ENCODE peak calls at places on chromosome 22, in six cellular contexts. O is mesenchymal stem cell, T is neuronal stem cell, P is GM23248, W is IMR-90, M is OCI-LY7. V is an unnamed sample.

GRCh38 chr22:21741790-21742189 is 6.2 kb upstream of the YPEL1 start:
- DNase-seq in O (no peak), P (no peak), W (no peak), M (no peak), T (no peak), V (peak; percentile 71)

GRCh38 chr22:50621491-50621880 is 6.5 kb downstream of the ARSA start:
- DNase-seq in T (no peak), M (peak; percentile 70), P (no peak), O (no peak), W (no peak), V (no peak)

GRCh38 chr22:24335529-24335928 is 64.9 kb downstream of the SPECC1L start:
- DNase-seq in M (no peak), T (no peak), W (no peak), P (peak; percentile 38), O (no peak), V (no peak)

GRCh38 chr22:35524966-35525686 is 15.5 kb upstream of the RASD2 start:
- DNase-seq in O (peak; percentile 55), P (peak; percentile 47), M (no peak), W (no peak), T (no peak), V (no peak)

GRCh38 chr22:28349114-28349513 is 330.5 kb downstream of the TTC28 start:
- DNase-seq in T (no peak), O (no peak), P (no peak), M (no peak), W (no peak), V (no peak)

GRCh38 chr22:20551805-20552449 is 44.5 kb downstream of the MED15 start:
- DNase-seq in O (no peak), P (peak; percentile 60), T (no peak), W (no peak), M (no peak), V (peak; percentile 72)

GRCh38 chr22:23163665-23164064 is 16.6 kb upstream of the BCR start:
- DNase-seq in W (no peak), M (no peak), O (no peak), P (peak; percentile 26), T (no peak), V (peak; percentile 77)

GRCh38 chr22:29758068-29758622 is 8.7 kb downstream of the ZMAT5 start:
- DNase-seq in W (no peak), M (no peak), P (no peak), T (no peak), O (no peak), V (peak; percentile 45)

GRCh38 chr22:37633693-37634504 is 5.6 kb upstream of the SH3BP1 start:
- DNase-seq in W (peak; percentile 92), P (peak; percentile 87), T (peak; percentile 61), O (peak; percentile 92), M (peak; percentile 65), V (peak; percentile 99)

GRCh38 chr22:38081941-38082828 is 1.8 kb downstream of the SLC16A8 start:
- DNase-seq in P (no peak), W (no peak), O (no peak), T (no peak), M (no peak), V (peak; percentile 77)

GRCh38 chr22:36453855-36454378 is 27.5 kb downstream of the TXN2 start:
- DNase-seq in T (no peak), W (no peak), M (peak; percentile 16), O (no peak), P (no peak), V (no peak)

GRCh38 chr22:21646608-21647590 is 4.8 kb downstream of the SDF2L1 start:
- DNase-seq in M (peak; percentile 89), P (peak; percentile 85), O (peak; percentile 84), T (peak; percentile 78), W (peak; percentile 74), V (peak; percentile 96)

GRCh38 chr22:22031571-22031970 is 49.0 kb upstream of the TOP3B start:
- DNase-seq in M (no peak), T (no peak), W (no peak), O (no peak), P (no peak), V (no peak)

GRCh38 chr22:35315855-35316745 is 16.4 kb downstream of the TOM1 start:
- DNase-seq in P (no peak), M (no peak), O (no peak), T (no peak), W (no peak), V (no peak)

GRCh38 chr22:43151251-43152000 is at the start of gene TSPO:
- DNase-seq in W (peak; percentile 19), P (peak; percentile 82), T (peak; percentile 14), O (peak; percentile 52), M (peak; percentile 27), V (peak; percentile 98)

GRCh38 chr22:50314455-50315288 is 7.2 kb upstream of the PLXNB2 start:
- DNase-seq in M (peak; percentile 93), W (no peak), T (no peak), P (no peak), O (no peak), V (peak; percentile 66)

GRCh38 chr22:37943471-37944198 is 9.8 kb downstream of the C22orf23 start:
- DNase-seq in O (no peak), W (no peak), P (no peak), T (no peak), M (no peak), V (no peak)

GRCh38 chr22:22235564-22235963 is 9.0 kb upstream of the VPREB1 start:
- DNase-seq in O (no peak), M (peak; percentile 40), P (peak; percentile 23), W (no peak), T (no peak), V (no peak)

GRCh38 chr22:19524170-19525115 is at the start of gene CLDN5:
- DNase-seq in P (peak; percentile 23), O (peak; percentile 28), T (peak; percentile 63), W (no peak), M (no peak), V (peak; percentile 82)
- H3K4me2 ChIP-seq in P (peak within 1 kb of the TSS; percentile 67), O (peak within 1 kb of the TSS; percentile 65), T (peak within 1 kb of the TSS; percentile 70), W (peak within 1 kb of the TSS; percentile 71), M (no peak within 1 kb of the TSS), V (peak within 1 kb of the TSS; percentile 69)

GRCh38 chr22:27307545-27308279 is 493.8 kb downstream of the MN1 start:
- DNase-seq in M (peak; percentile 44), O (no peak), T (no peak), W (no peak), P (no peak), V (no peak)
- H2AFZ ChIP-seq in M (peak overlapping the region; percentile 97), O (no peak overlapping the region), T (no peak overlapping the region), W (no peak overlapping the region), P (peak overlapping the region; percentile 42), V (no peak overlapping the region)

DNA sequence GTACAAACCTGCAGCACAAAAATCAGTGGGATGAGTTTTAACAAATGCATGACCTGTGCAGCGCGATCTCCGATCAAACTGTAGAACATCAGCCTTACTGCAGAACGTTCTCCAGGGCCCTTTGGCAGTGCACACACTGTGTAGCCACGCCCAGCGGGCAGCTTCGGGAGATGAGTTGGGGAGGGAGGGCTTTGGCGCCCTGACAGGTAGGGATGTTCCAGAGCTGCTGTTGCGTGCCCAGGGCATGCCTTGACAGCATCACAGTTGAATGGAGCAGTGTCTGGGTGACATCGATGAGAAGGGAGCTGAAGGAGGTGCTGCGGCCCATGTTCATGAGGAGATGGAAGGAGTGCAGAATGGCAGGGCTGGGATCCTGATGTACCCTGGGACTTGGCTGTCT is 80.2 kb downstream of the TBC1D22A start:
- DNase-seq in M (no peak), W (no peak), O (no peak), T (no peak), P (no peak), V (no peak)
- H3K4me2 ChIP-seq in M (no peak overlapping the region), W (no peak overlapping the region), O (no peak overlapping the region), T (no peak overlapping the region), P (no peak overlapping the region), V (no peak overlapping the region)

DNA sequence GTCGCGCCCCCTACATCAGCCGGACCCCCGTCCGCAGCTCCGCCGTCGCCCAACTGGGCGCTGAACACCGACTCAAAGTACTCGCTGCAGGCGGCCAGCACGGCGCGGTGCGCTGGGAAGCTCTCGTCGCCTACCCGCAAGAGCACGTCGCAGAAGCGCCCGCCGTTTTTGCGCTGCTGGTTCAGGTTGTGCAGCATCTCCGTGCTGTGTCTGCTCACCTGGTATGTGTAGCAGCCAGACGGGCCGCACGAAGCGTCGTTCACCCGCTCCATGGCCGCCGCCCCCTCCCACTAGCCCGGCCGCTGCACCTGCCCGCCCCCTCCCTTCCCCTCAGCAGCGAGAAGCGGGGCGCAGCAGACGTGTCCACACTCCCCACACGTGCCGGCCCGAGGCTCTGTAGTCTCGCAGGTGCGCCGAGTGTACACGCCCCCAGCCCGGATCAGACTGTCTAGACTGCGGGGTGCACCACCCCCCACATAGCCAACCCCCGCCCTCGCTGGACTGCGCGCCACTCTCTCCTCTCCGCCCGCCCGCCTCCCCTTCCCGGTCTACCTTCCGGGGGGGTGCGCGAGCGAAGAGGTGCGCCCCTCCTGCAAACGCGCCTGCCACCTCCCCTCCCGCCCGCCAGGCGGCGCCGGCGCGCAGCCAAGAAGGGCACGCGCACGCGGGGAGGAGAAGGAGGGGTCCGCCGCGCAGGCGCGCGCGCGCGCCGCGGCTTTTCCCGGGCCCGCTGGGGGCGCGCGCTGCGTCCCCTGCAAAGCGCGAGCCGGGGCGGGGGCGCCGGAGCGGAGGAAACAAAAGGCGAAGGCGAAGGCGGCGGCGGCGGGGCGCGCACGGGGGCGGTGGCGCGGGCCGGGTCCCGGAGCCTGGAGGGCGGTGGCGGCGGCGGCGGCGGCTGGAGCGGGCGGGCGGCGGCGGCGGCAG is 553 bp downstream of the PATZ1 start:
- DNase-seq in M (peak; percentile 96), W (peak; percentile 83), T (peak; percentile 96), O (peak; percentile 86), P (peak; percentile 93), V (peak; percentile 100)
- H2AFZ ChIP-seq in M (no peak overlapping the region), W (peak overlapping the region; percentile 87), T (peak overlapping the region; percentile 87), O (peak overlapping the region; percentile 46), P (peak overlapping the region; percentile 33), V (peak overlapping the region; percentile 29)

GRCh38 chr22:39382410-39382809 is 17.2 kb upstream of the TAB1 start:
- DNase-seq in W (no peak), T (no peak), M (no peak), P (no peak), O (no peak), V (peak; percentile 75)
- H3K4me2 ChIP-seq in W (no peak overlapping the region), T (no peak overlapping the region), M (no peak overlapping the region), P (no peak overlapping the region), O (no peak overlapping the region), V (no peak overlapping the region)

GRCh38 chr22:17284917-17285316 is 65.7 kb upstream of the ADA2 start:
- DNase-seq in W (no peak), P (no peak), O (no peak), M (no peak), T (no peak), V (no peak)
- H2AFZ ChIP-seq in W (no peak overlapping the region), P (no peak overlapping the region), O (no peak overlapping the region), M (no peak overlapping the region), T (no peak overlapping the region), V (no peak overlapping the region)

V was measured in osteoblast.